ENCODE peak calls at places on chromosomes 5 and 9, in nine cellular contexts. V, P, F, J, H, T, N, U and E are unnamed samples. For H3K27me3, the result is how much of the 10 kb centered on the place peaks cover.

GRCh38 chr5:177302354-177303110 is 987 bp downstream of the RAB24 start:
- DNase-seq in V (no peak), P (no peak), F (no peak), J (no peak), H (peak), T (no peak), N (peak), U (no peak), E (peak)

GRCh38 chr5:177967221-177967887 is 28.7 kb downstream of the PROP1 start:
- DNase-seq in V (no peak), P (no peak), F (no peak), J (no peak), H (no peak), T (no peak), N (no peak), U (no peak), E (no peak)

GRCh38 chr5:151846765-151847164 is 75.0 kb downstream of the G3BP1 start:
- DNase-seq in V (no peak), P (no peak), F (no peak), J (no peak), H (no peak), T (no peak), N (no peak), U (no peak), E (no peak)

GRCh38 chr9:120886490-120886967 is 9.5 kb upstream of the PHF19 start:
- DNase-seq in V (no peak), P (no peak), F (peak), J (no peak), H (no peak), T (no peak), N (no peak), U (no peak), E (peak)

GRCh38 chr5:55407059-55407684 is 99.4 kb downstream of the MTREX start:
- DNase-seq in V (no peak), P (no peak), F (no peak), J (no peak), H (peak), T (no peak), N (peak), U (no peak), E (no peak)

GRCh38 chr5:52896524-52897237 is 92.5 kb upstream of the ITGA2 start:
- DNase-seq in V (no peak), P (no peak), F (no peak), J (no peak), H (no peak), T (no peak), N (no peak), U (no peak), E (no peak)

GRCh38 chr5:120088831-120089230 is 375.3 kb upstream of the PRR16 start:
- DNase-seq in V (no peak), P (no peak), F (no peak), J (no peak), H (no peak), T (no peak), N (no peak), U (no peak), E (no peak)

GRCh38 chr9:109342878-109343277 is 22.0 kb upstream of the EPB41L4B start:
- DNase-seq in V (no peak), P (no peak), F (no peak), J (peak), H (no peak), T (no peak), N (no peak), U (no peak), E (no peak)

GRCh38 chr9:123640792-123641222 is 284.8 kb downstream of the CRB2 start:
- DNase-seq in V (no peak), P (no peak), F (no peak), J (no peak), H (no peak), T (no peak), N (no peak), U (no peak), E (no peak)

GRCh38 chr5:68817696-68818695 is 275.8 kb upstream of the SLC30A5 start:
- DNase-seq in V (no peak), P (no peak), F (no peak), J (no peak), H (no peak), T (no peak), N (no peak), U (no peak), E (no peak)

GRCh38 chr5:78958672-78959410 is 26.3 kb downstream of the ARSB start:
- DNase-seq in V (no peak), P (no peak), F (no peak), J (no peak), H (peak), T (no peak), N (no peak), U (no peak), E (no peak)

GRCh38 chr5:17252543-17252942 is 35.1 kb downstream of the BASP1 start:
- DNase-seq in V (no peak), P (no peak), F (no peak), J (no peak), H (no peak), T (no peak), N (no peak), U (no peak), E (no peak)

GRCh38 chr5:73447234-73448071 is 1.1 kb downstream of the FOXD1 start:
- DNase-seq in V (no peak), P (peak), F (no peak), J (peak), H (peak), T (no peak), N (peak), U (peak), E (peak)

GRCh38 chr9:33229359-33230120 is 10.4 kb upstream of the SPINK4 start:
- DNase-seq in V (no peak), P (peak), F (no peak), J (peak), H (no peak), T (peak), N (no peak), U (peak), E (no peak)

DNA sequence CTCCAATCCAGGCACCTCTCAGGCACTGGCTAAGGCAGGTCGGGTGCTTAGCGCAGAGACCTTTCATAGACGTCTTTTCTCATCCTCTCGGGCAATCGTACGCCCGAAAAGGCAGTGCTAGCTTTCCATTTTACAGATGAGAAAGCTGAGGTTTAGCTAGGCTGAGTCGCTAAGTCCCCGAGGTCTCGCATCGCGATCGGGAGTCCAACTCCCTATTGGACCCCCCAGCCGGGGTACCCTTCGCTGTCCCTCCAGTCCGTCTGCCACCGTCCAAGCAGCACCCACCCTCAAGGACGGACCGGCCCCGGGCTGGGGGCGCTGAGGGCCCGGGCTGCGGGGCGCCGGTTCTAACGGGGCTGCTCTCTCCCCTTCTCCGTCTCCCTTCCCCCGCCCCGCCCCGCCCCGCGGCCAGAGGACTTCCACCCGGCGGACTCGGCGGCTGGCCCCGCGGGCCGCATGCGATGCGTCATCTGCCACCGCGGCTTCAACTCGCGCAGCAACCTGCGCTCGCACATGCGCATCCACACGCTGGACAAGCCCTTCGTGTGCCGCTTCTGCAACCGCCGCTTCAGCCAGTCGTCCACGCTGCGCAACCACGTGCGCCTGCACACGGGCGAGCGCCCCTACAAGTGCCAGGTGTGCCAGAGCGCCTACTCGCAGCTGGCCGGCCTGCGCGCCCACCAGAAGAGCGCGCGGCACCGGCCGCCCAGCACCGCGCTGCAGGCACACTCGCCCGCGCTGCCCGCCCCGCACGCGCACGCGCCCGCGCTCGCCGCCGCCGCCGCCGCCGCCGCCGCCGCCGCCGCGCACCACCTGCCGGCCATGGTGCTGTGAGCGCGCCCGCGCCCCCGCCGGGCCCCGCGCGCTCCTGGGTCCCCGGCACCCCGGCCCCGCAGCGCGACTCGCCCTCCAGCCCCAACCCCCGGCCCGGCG is 12.5 kb upstream of the EXOSC2 start:
- DNase-seq in V (no peak), P (peak), F (peak), J (peak), H (peak), T (peak), N (peak), U (peak), E (peak)
- H3K27me3 ChIP-seq in V (under half), P (under half), F (under half), J (under half), H (under half), T (under half), N (under half), U (under half), E (under half)

GRCh38 chr5:81779125-81779934 is 28.4 kb upstream of the SSBP2 start:
- DNase-seq in V (no peak), P (peak), F (peak), J (peak), H (peak), T (peak), N (peak), U (peak), E (peak)

GRCh38 chr5:81782811-81783210 is 31.9 kb upstream of the SSBP2 start:
- DNase-seq in V (no peak), P (no peak), F (no peak), J (no peak), H (no peak), T (no peak), N (no peak), U (no peak), E (no peak)

GRCh38 chr5:81779935-81780266 is 29.0 kb upstream of the SSBP2 start:
- DNase-seq in V (no peak), P (no peak), F (no peak), J (no peak), H (no peak), T (no peak), N (no peak), U (no peak), E (no peak)

GRCh38 chr5:81776258-81776657 is 25.4 kb upstream of the SSBP2 start:
- DNase-seq in V (no peak), P (no peak), F (no peak), J (no peak), H (no peak), T (no peak), N (no peak), U (peak), E (no peak)

GRCh38 chr5:81778642-81779041 is 27.7 kb upstream of the SSBP2 start:
- DNase-seq in V (no peak), P (no peak), F (no peak), J (no peak), H (no peak), T (no peak), N (no peak), U (no peak), E (no peak)
- H3K27me3 ChIP-seq in V (under half), P (under half), F (under half), J (under half), H (under half), T (under half), N (under half), U (under half), E (under half)

GRCh38 chr9:36911601-36912412 is 122.3 kb downstream of the PAX5 start:
- DNase-seq in V (no peak), P (no peak), F (no peak), J (no peak), H (no peak), T (no peak), N (no peak), U (no peak), E (no peak)
- H3K27me3 ChIP-seq in V (under half), P (under half), F (under half), J (under half), H (under half), T (under half), N (under half), U (under half), E (under half)

DNA sequence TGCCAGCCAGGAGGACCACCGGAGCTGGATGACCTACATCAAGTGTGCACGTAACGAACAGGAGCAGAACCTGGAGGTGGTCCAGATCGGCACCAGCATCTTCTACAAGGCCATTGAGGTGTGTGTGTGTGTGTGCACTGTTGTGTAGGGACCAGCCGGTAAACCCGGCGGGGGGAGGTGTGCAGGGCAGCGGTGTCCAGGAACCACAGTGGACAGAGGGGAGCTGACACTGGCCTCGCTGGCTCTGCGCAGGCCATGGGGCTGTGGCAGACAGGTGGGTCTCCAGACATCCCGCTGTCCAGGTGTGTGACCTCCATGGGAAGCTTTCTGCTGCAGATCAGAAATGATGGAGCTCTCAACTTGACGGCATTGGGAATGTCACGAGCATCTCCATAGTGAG is 3.8 kb downstream of the PRDM12 start:
- DNase-seq in V (no peak), P (no peak), F (no peak), J (no peak), H (no peak), T (no peak), N (no peak), U (no peak), E (no peak)
- H3K27me3 ChIP-seq in V (under half), P (under half), F (under half), J (under half), H (under half), T (under half), N (under half), U (half or more), E (under half)